ENCODE peak calls at places on chromosomes 11 and 22, in nine cellular contexts. K, T, V, R, A, S, P, Q and I are unnamed samples.

GRCh38 chr11:68321293-68322030 is 9.1 kb downstream of the LRP5 start:
- DNase-seq in K (no peak), T (no peak), V (no peak), R (no peak), A (peak), S (no peak), P (no peak), Q (no peak), I (no peak)

GRCh38 chr11:64514596-64514995 is 76.4 kb upstream of the SLC22A12 start:
- DNase-seq in K (no peak), T (no peak), V (no peak), R (no peak), A (no peak), S (no peak), P (no peak), Q (no peak), I (no peak)

GRCh38 chr11:13007702-13008435 is 1.2 kb upstream of the RASSF10 start:
- DNase-seq in K (no peak), T (no peak), V (no peak), R (no peak), A (peak), S (no peak), P (no peak), Q (no peak), I (no peak)

GRCh38 chr11:134275534-134276395 is at the start of gene GLB1L3:
- DNase-seq in K (peak), T (peak), V (no peak), R (no peak), A (no peak), S (peak), P (peak), Q (peak), I (no peak)

GRCh38 chr22:44305888-44306287 is 6.9 kb downstream of the SHISAL1 start:
- DNase-seq in K (no peak), T (no peak), V (no peak), R (no peak), A (no peak), S (no peak), P (peak), Q (no peak), I (no peak)

GRCh38 chr22:40741116-40741515 is 61.8 kb downstream of the MCHR1 start:
- DNase-seq in K (no peak), T (no peak), V (no peak), R (no peak), A (no peak), S (no peak), P (no peak), Q (no peak), I (no peak)

GRCh38 chr22:48431536-48432315 is 1395.9 kb downstream of the BRD1 start:
- DNase-seq in K (no peak), T (no peak), V (no peak), R (no peak), A (no peak), S (no peak), P (no peak), Q (peak), I (no peak)

GRCh38 chr11:57277845-57278720 is 41.0 kb upstream of the APLNR start:
- DNase-seq in K (peak), T (peak), V (peak), R (no peak), A (peak), S (peak), P (peak), Q (no peak), I (no peak)

GRCh38 chr22:37173709-37174108 is 14.3 kb downstream of the C1QTNF6 start:
- DNase-seq in K (no peak), T (no peak), V (no peak), R (no peak), A (peak), S (peak), P (no peak), Q (peak), I (no peak)

GRCh38 chr11:115504279-115505158 is at the start of gene CADM1:
- DNase-seq in K (peak), T (peak), V (no peak), R (no peak), A (peak), S (peak), P (peak), Q (peak), I (peak)

GRCh38 chr11:40030867-40031266 is 1428.6 kb downstream of the LRRC4C start:
- DNase-seq in K (no peak), T (no peak), V (no peak), R (no peak), A (no peak), S (no peak), P (no peak), Q (no peak), I (no peak)

GRCh38 chr11:28834877-28835276 is 726.7 kb downstream of the METTL15 start:
- DNase-seq in K (no peak), T (no peak), V (no peak), R (no peak), A (no peak), S (no peak), P (no peak), Q (no peak), I (no peak)

GRCh38 chr22:33757443-33758124 is 162.7 kb downstream of the LARGE1 start:
- DNase-seq in K (no peak), T (no peak), V (no peak), R (no peak), A (no peak), S (no peak), P (no peak), Q (no peak), I (no peak)

GRCh38 chr11:61378713-61379313 is 13.6 kb upstream of the TMEM216 start:
- DNase-seq in K (no peak), T (no peak), V (no peak), R (no peak), A (no peak), S (no peak), P (no peak), Q (no peak), I (peak)

GRCh38 chr11:7270233-7270760 is 18.6 kb downstream of the SYT9 start:
- DNase-seq in K (no peak), T (no peak), V (no peak), R (no peak), A (no peak), S (peak), P (no peak), Q (no peak), I (no peak)

GRCh38 chr22:43313497-43314474 is 29.4 kb downstream of the SCUBE1 start:
- DNase-seq in K (no peak), T (no peak), V (no peak), R (no peak), A (no peak), S (no peak), P (peak), Q (peak), I (no peak)

GRCh38 chr11:77515483-77515882 is 41.6 kb upstream of the PAK1 start:
- DNase-seq in K (no peak), T (peak), V (no peak), R (no peak), A (no peak), S (no peak), P (peak), Q (no peak), I (no peak)

GRCh38 chr11:77508031-77508430 is 34.1 kb upstream of the PAK1 start:
- DNase-seq in K (no peak), T (no peak), V (no peak), R (no peak), A (no peak), S (no peak), P (no peak), Q (no peak), I (no peak)

GRCh38 chr11:77510095-77510494 is 36.2 kb upstream of the PAK1 start:
- DNase-seq in K (no peak), T (peak), V (no peak), R (no peak), A (no peak), S (no peak), P (no peak), Q (no peak), I (no peak)

GRCh38 chr11:77515063-77515462 is 41.2 kb upstream of the PAK1 start:
- DNase-seq in K (no peak), T (no peak), V (no peak), R (no peak), A (no peak), S (peak), P (no peak), Q (no peak), I (no peak)

GRCh38 chr11:77512092-77512491 is 38.2 kb upstream of the PAK1 start:
- DNase-seq in K (no peak), T (peak), V (no peak), R (no peak), A (peak), S (no peak), P (no peak), Q (no peak), I (no peak)
- TF ChIP-seq POLR2AphosphoS5 in K (no peak), T (no peak), V (no peak), R (no peak), A (no peak), S (no peak), P (no peak), Q (no peak), I (no peak)

DNA sequence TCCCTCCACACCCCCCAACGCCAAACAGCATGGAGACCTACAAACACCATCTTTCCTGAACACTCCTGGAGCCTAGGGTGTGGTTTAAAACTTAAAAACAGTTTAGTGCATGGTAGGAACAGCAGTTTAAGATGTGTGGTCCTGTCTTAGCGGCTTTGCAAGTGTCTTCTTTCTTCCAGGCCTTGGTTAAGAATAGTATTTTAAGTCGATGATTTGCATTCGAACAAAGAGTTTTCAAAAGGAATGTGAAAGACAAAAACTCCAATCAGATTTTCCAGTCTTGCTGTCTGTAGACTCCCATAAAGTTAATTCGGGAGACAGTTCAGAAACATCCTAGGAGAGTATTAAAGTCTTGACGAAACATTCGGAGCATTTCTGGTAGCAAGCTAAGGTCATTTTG is 3.7 kb downstream of the FGF4 start:
- DNase-seq in K (no peak), T (no peak), V (no peak), R (no peak), A (no peak), S (no peak), P (no peak), Q (no peak), I (no peak)
- H3K27ac ChIP-seq in K (no peak), T (no peak), V (no peak), R (no peak), A (no peak), S (no peak), P (no peak), Q (no peak), I (no peak)

GRCh38 chr11:118918128-118918685 is 7.5 kb downstream of the BCL9L start:
- DNase-seq in K (peak), T (no peak), V (no peak), R (no peak), A (peak), S (peak), P (peak), Q (peak), I (no peak)
- TF ChIP-seq POLR2AphosphoS5 in K (no peak), T (no peak), V (peak), R (no peak), A (peak), S (no peak), P (peak), Q (no peak), I (no peak)

GRCh38 chr22:21948390-21948789 is 4.3 kb downstream of the PPM1F start:
- DNase-seq in K (no peak), T (no peak), V (no peak), R (no peak), A (no peak), S (no peak), P (no peak), Q (peak), I (no peak)

GRCh38 chr22:21946262-21946925 is 6.3 kb downstream of the PPM1F start:
- DNase-seq in K (peak), T (no peak), V (no peak), R (no peak), A (no peak), S (no peak), P (no peak), Q (peak), I (no peak)

GRCh38 chr22:21945453-21946261 is 7.0 kb downstream of the PPM1F start:
- DNase-seq in K (no peak), T (no peak), V (no peak), R (no peak), A (no peak), S (no peak), P (no peak), Q (peak), I (no peak)

GRCh38 chr22:21948824-21949568 is 3.7 kb downstream of the PPM1F start:
- DNase-seq in K (no peak), T (no peak), V (no peak), R (no peak), A (no peak), S (no peak), P (no peak), Q (peak), I (no peak)

GRCh38 chr22:21947040-21948014 is 5.3 kb downstream of the PPM1F start:
- DNase-seq in K (peak), T (peak), V (no peak), R (no peak), A (no peak), S (peak), P (no peak), Q (peak), I (no peak)
- H3K27ac ChIP-seq in K (peak), T (peak), V (no peak), R (no peak), A (peak), S (no peak), P (peak), Q (peak), I (no peak)

DNA sequence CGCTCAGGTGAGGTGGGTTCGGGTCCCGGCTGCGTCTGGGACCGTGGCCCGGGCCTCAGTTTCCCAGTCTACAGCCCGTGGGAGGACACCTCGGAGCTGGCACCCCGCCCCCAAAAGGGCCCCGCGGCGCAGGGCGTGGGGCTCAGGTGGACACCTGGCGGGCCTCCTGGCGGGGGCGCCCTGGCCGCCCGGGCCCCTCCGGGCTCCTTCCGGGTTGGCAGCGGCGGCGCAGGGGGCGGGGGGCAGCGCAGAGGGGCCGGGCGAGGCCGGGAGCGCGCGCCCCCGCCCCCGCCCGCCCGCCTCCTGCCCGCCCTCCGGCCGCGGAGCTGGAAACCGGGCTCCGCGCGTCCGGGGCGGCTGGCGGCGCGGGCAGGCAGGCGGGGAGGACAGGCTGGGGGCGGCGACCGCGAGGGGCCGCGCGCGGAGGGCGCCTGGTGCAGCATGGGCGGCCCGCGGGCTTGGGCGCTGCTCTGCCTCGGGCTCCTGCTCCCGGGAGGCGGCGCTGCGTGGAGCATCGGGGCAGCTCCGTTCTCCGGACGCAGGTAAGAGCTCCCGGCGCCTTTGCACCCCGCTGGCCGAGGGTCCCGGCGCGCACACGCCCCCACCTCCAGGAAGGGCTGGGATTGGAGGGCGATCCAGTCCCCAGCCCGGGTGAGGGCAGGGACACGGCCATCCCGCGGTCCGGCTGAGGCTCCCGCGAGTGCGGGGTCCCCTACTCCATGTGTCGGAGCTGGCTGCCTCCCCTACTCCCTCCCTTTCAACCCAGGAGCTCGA is at the start of gene EMID1:
- DNase-seq in K (peak), T (peak), V (no peak), R (no peak), A (peak), S (peak), P (peak), Q (peak), I (no peak)
- TF ChIP-seq POLR2AphosphoS5 in K (no peak), T (no peak), V (peak), R (no peak), A (no peak), S (no peak), P (no peak), Q (peak), I (no peak)

DNA sequence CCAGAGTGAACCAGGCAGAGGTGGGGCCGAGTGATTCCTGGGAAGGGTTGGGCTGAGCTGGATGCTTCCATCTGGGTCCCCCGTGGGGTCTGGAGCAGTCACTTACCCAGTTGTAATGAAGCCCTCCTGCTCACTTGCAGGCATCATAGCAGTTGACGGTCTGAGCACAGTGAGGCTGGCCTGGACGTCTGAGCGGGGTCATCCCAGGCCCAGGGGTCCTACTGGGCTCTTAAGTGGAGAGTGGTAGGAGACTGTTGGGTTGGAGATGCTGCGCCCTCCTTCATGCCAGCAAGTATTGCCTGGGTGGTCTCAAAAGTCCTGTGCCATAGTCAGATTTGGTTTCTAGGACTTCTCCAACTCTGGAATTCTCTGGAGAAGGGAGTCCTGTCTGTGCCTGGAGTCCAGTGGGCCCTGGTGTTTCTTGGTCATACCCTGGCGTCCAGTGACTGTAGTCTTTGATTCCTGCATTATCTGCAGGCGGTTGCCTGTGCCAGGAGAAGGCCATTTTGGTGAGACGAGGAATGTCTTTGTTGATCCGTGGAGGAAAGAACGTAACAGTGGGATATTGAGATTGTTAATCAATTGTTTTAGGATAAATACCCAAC is 82.3 kb downstream of the TBC1D22A start:
- DNase-seq in K (no peak), T (peak), V (no peak), R (no peak), A (no peak), S (no peak), P (no peak), Q (no peak), I (no peak)
- H3K27ac ChIP-seq in K (no peak), T (no peak), V (no peak), R (no peak), A (no peak), S (no peak), P (no peak), Q (no peak), I (no peak)

DNA sequence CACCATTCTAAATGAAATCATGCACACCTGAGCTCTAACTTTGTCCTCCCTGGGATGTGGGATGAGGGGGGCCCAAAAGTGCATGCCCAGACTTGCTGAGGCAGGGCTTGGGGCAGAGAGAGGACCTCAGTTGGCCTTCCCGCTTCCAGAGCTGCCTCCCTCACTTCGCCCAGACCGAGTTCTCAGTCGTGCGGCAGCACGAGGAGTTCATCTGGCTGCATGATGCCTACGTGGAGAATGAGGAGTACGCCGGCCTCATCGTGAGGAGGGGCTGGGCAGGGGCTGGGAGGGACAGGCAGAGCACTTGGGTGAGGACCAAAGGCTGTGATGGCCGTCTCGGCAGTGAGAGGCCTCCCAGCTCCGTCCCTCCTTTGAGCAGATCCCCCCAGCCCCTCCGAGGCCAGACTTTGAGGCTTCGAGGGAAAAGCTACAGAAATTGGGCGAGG is 8.2 kb downstream of the CFL1 start:
- DNase-seq in K (peak), T (no peak), V (no peak), R (no peak), A (no peak), S (peak), P (no peak), Q (no peak), I (no peak)
- TF ChIP-seq POLR2AphosphoS5 in K (no peak), T (no peak), V (no peak), R (no peak), A (no peak), S (no peak), P (no peak), Q (peak), I (no peak)

DNA sequence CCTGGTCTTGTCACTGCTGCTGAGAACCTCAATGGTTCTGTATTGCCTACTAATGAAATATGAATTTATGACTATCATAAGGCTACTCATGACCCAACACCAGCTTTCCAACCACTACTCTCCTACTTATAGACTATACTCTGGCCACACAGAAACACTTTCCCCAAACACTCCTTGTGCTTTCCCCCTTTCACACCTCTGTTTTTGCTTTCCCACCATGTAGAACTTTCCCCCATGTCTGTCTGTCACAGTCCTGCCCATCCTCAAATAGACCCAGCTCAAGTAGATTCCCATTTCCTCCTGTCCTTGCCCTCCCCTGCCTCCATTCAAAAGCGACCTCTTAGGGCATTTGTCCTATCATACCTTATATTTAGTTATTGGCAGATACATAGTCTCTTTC is 105.9 kb downstream of the ARFGAP2 start:
- DNase-seq in K (no peak), T (no peak), V (no peak), R (no peak), A (no peak), S (no peak), P (no peak), Q (no peak), I (no peak)
- H3K27ac ChIP-seq in K (no peak), T (no peak), V (no peak), R (no peak), A (no peak), S (peak), P (no peak), Q (no peak), I (no peak)

DNA sequence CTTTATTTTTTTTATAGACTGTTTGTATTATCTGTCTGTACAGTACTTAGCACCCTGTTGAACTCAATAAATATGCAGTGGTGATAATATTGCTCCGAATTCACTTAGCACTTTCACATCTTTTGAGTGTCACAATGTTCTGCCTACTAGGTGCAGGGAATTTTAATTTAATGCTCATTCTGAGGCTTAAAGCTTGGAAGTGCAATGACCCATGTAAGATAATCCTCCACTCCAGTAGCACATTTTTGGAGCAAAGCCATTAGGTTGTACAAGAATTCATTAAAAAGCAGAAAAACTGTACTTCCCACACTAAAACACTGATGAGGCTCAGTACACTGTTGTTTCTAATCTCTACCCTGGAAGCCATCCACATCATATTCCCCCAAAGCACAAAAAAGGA is 255.3 kb upstream of the MTNR1B start:
- DNase-seq in K (no peak), T (no peak), V (no peak), R (no peak), A (no peak), S (no peak), P (no peak), Q (no peak), I (no peak)
- TF ChIP-seq POLR2AphosphoS5 in K (no peak), T (no peak), V (no peak), R (no peak), A (no peak), S (no peak), P (no peak), Q (no peak), I (no peak)